ENCODE peak calls at places on chromosome 3, in eight cellular contexts. One of them, this sample, is unnamed. For H3K4me1, the result is how much of the 10 kb centered on the place peaks cover.

GRCh38 chr3:94179059-94179458 is 116.2 kb downstream of the NSUN3 start:
- DNase-seq in Peyer's patch: no peak
- DNase-seq in IMR-90: no peak
- DNase-seq in A549: no peak
- DNase-seq in breast epithelium: no peak
- DNase-seq in esophagus squamous epithelium: no peak
- DNase-seq in tibial nerve: no peak
- DNase-seq in transverse colon: no peak
- DNase-seq in this sample: no peak

GRCh38 chr3:38555149-38555840 is 59.2 kb downstream of the EXOG start:
- DNase-seq in Peyer's patch: no peak
- DNase-seq in IMR-90: no peak
- DNase-seq in A549: no peak
- DNase-seq in breast epithelium: no peak
- DNase-seq in esophagus squamous epithelium: no peak
- DNase-seq in tibial nerve: no peak
- DNase-seq in transverse colon: peak
- DNase-seq in this sample: no peak

GRCh38 chr3:186626254-186626847 is 13.5 kb downstream of the AHSG start:
- DNase-seq in Peyer's patch: no peak
- DNase-seq in IMR-90: no peak
- DNase-seq in A549: no peak
- DNase-seq in breast epithelium: no peak
- DNase-seq in esophagus squamous epithelium: no peak
- DNase-seq in tibial nerve: no peak
- DNase-seq in transverse colon: no peak
- DNase-seq in this sample: no peak

GRCh38 chr3:89841041-89841440 is 733.6 kb downstream of the EPHA3 start:
- DNase-seq in Peyer's patch: no peak
- DNase-seq in IMR-90: peak
- DNase-seq in A549: no peak
- DNase-seq in breast epithelium: no peak
- DNase-seq in esophagus squamous epithelium: no peak
- DNase-seq in tibial nerve: no peak
- DNase-seq in transverse colon: no peak
- DNase-seq in this sample: no peak

GRCh38 chr3:180855956-180856355 is 56.5 kb upstream of the FXR1 start:
- DNase-seq in Peyer's patch: no peak
- DNase-seq in IMR-90: no peak
- DNase-seq in A549: no peak
- DNase-seq in breast epithelium: no peak
- DNase-seq in esophagus squamous epithelium: no peak
- DNase-seq in tibial nerve: no peak
- DNase-seq in transverse colon: no peak
- DNase-seq in this sample: no peak

GRCh38 chr3:21750291-21750690 is 719 bp downstream of the ZNF385D start:
- DNase-seq in Peyer's patch: no peak
- DNase-seq in IMR-90: peak
- DNase-seq in A549: no peak
- DNase-seq in breast epithelium: no peak
- DNase-seq in esophagus squamous epithelium: no peak
- DNase-seq in tibial nerve: no peak
- DNase-seq in transverse colon: no peak
- DNase-seq in this sample: peak

GRCh38 chr3:71652786-71653419 is 69.4 kb upstream of the FOXP1 start:
- DNase-seq in Peyer's patch: no peak
- DNase-seq in IMR-90: peak
- DNase-seq in A549: peak
- DNase-seq in breast epithelium: no peak
- DNase-seq in esophagus squamous epithelium: no peak
- DNase-seq in tibial nerve: no peak
- DNase-seq in transverse colon: peak
- DNase-seq in this sample: peak

GRCh38 chr3:107690522-107691138 is 167.9 kb downstream of the BBX start:
- DNase-seq in Peyer's patch: no peak
- DNase-seq in IMR-90: peak
- DNase-seq in A549: peak
- DNase-seq in breast epithelium: no peak
- DNase-seq in esophagus squamous epithelium: no peak
- DNase-seq in tibial nerve: no peak
- DNase-seq in transverse colon: no peak
- DNase-seq in this sample: no peak

GRCh38 chr3:17424137-17424536 is 318.3 kb downstream of the TBC1D5 start:
- DNase-seq in Peyer's patch: no peak
- DNase-seq in IMR-90: peak
- DNase-seq in A549: no peak
- DNase-seq in breast epithelium: no peak
- DNase-seq in esophagus squamous epithelium: no peak
- DNase-seq in tibial nerve: no peak
- DNase-seq in transverse colon: no peak
- DNase-seq in this sample: no peak

GRCh38 chr3:23941440-23941839 is 3.6 kb upstream of the NR1D2 start:
- DNase-seq in Peyer's patch: no peak
- DNase-seq in IMR-90: no peak
- DNase-seq in A549: no peak
- DNase-seq in breast epithelium: no peak
- DNase-seq in esophagus squamous epithelium: no peak
- DNase-seq in tibial nerve: no peak
- DNase-seq in transverse colon: no peak
- DNase-seq in this sample: no peak

GRCh38 chr3:192170031-192170430 is 557.3 kb downstream of the FGF12 start:
- DNase-seq in Peyer's patch: no peak
- DNase-seq in IMR-90: no peak
- DNase-seq in A549: no peak
- DNase-seq in breast epithelium: no peak
- DNase-seq in esophagus squamous epithelium: no peak
- DNase-seq in tibial nerve: no peak
- DNase-seq in transverse colon: no peak
- DNase-seq in this sample: no peak

GRCh38 chr3:119762876-119763275 is 19.0 kb upstream of the NR1I2 start:
- DNase-seq in Peyer's patch: no peak
- DNase-seq in IMR-90: no peak
- DNase-seq in A549: no peak
- DNase-seq in breast epithelium: no peak
- DNase-seq in esophagus squamous epithelium: no peak
- DNase-seq in tibial nerve: no peak
- DNase-seq in transverse colon: no peak
- DNase-seq in this sample: no peak

GRCh38 chr3:105222568-105223093 is 144.1 kb upstream of the ALCAM start:
- DNase-seq in Peyer's patch: no peak
- DNase-seq in IMR-90: no peak
- DNase-seq in A549: no peak
- DNase-seq in breast epithelium: no peak
- DNase-seq in esophagus squamous epithelium: no peak
- DNase-seq in tibial nerve: no peak
- DNase-seq in transverse colon: no peak
- DNase-seq in this sample: no peak

GRCh38 chr3:102225407-102226132 is 209.2 kb upstream of the ZPLD1 start:
- DNase-seq in Peyer's patch: no peak
- DNase-seq in IMR-90: peak
- DNase-seq in A549: peak
- DNase-seq in breast epithelium: no peak
- DNase-seq in esophagus squamous epithelium: no peak
- DNase-seq in tibial nerve: no peak
- DNase-seq in transverse colon: no peak
- DNase-seq in this sample: no peak

GRCh38 chr3:182438398-182438797 is 354.9 kb upstream of the ATP11B start:
- DNase-seq in Peyer's patch: no peak
- DNase-seq in IMR-90: no peak
- DNase-seq in A549: no peak
- DNase-seq in breast epithelium: no peak
- DNase-seq in esophagus squamous epithelium: no peak
- DNase-seq in tibial nerve: no peak
- DNase-seq in transverse colon: no peak
- DNase-seq in this sample: no peak

GRCh38 chr3:119206611-119207511 is 33.5 kb downstream of the UPK1B start:
- DNase-seq in Peyer's patch: no peak
- DNase-seq in IMR-90: no peak
- DNase-seq in A549: peak
- DNase-seq in breast epithelium: no peak
- DNase-seq in esophagus squamous epithelium: no peak
- DNase-seq in tibial nerve: no peak
- DNase-seq in transverse colon: no peak
- DNase-seq in this sample: no peak

GRCh38 chr3:161915283-161915682 is 418.7 kb downstream of the OTOL1 start:
- DNase-seq in Peyer's patch: no peak
- DNase-seq in IMR-90: no peak
- DNase-seq in A549: no peak
- DNase-seq in breast epithelium: no peak
- DNase-seq in esophagus squamous epithelium: no peak
- DNase-seq in tibial nerve: no peak
- DNase-seq in transverse colon: no peak
- DNase-seq in this sample: peak

GRCh38 chr3:194877311-194878119 is 191.8 kb downstream of the FAM43A start:
- DNase-seq in Peyer's patch: peak
- DNase-seq in IMR-90: no peak
- DNase-seq in A549: no peak
- DNase-seq in breast epithelium: no peak
- DNase-seq in esophagus squamous epithelium: no peak
- DNase-seq in tibial nerve: no peak
- DNase-seq in transverse colon: no peak
- DNase-seq in this sample: peak

GRCh38 chr3:76514836-76515235 is 525.1 kb upstream of the ROBO2 start:
- DNase-seq in Peyer's patch: no peak
- DNase-seq in IMR-90: peak
- DNase-seq in A549: no peak
- DNase-seq in breast epithelium: no peak
- DNase-seq in esophagus squamous epithelium: no peak
- DNase-seq in tibial nerve: no peak
- DNase-seq in transverse colon: no peak
- DNase-seq in this sample: no peak

GRCh38 chr3:152307829-152308474 is 39.2 kb downstream of the MBNL1 start:
- DNase-seq in Peyer's patch: no peak
- DNase-seq in IMR-90: peak
- DNase-seq in A549: peak
- DNase-seq in breast epithelium: no peak
- DNase-seq in esophagus squamous epithelium: no peak
- DNase-seq in tibial nerve: no peak
- DNase-seq in transverse colon: no peak
- DNase-seq in this sample: no peak

GRCh38 chr3:109336272-109336957 is 931 bp downstream of the DPPA4 start:
- DNase-seq in Peyer's patch: no peak
- DNase-seq in IMR-90: peak
- DNase-seq in A549: no peak
- DNase-seq in breast epithelium: no peak
- DNase-seq in esophagus squamous epithelium: no peak
- DNase-seq in tibial nerve: no peak
- DNase-seq in transverse colon: no peak
- DNase-seq in this sample: peak

GRCh38 chr3:11602886-11603285 is 40.8 kb downstream of the VGLL4 start:
- DNase-seq in Peyer's patch: no peak
- DNase-seq in IMR-90: no peak
- DNase-seq in A549: no peak
- DNase-seq in breast epithelium: no peak
- DNase-seq in esophagus squamous epithelium: no peak
- DNase-seq in tibial nerve: no peak
- DNase-seq in transverse colon: no peak
- DNase-seq in this sample: no peak
- H3K4me1 ChIP-seq in Peyer's patch: under half
- H3K4me1 ChIP-seq in IMR-90: under half
- H3K4me1 ChIP-seq in A549: under half
- H3K4me1 ChIP-seq in breast epithelium: under half
- H3K4me1 ChIP-seq in esophagus squamous epithelium: under half
- H3K4me1 ChIP-seq in tibial nerve: half or more
- H3K4me1 ChIP-seq in transverse colon: half or more
- H3K4me1 ChIP-seq in this sample: half or more

GRCh38 chr3:47410801-47411646 is 30.2 kb downstream of the PTPN23 start:
- DNase-seq in Peyer's patch: no peak
- DNase-seq in IMR-90: no peak
- DNase-seq in A549: no peak
- DNase-seq in breast epithelium: no peak
- DNase-seq in esophagus squamous epithelium: no peak
- DNase-seq in tibial nerve: no peak
- DNase-seq in transverse colon: no peak
- DNase-seq in this sample: no peak
- TF ChIP-seq POLR2A in Peyer's patch: no peak
- TF ChIP-seq POLR2A in IMR-90: no peak
- TF ChIP-seq POLR2A in A549: no peak
- TF ChIP-seq POLR2A in breast epithelium: no peak
- TF ChIP-seq POLR2A in esophagus squamous epithelium: no peak
- TF ChIP-seq POLR2A in tibial nerve: no peak
- TF ChIP-seq POLR2A in transverse colon: no peak
- TF ChIP-seq POLR2A in this sample: no peak

GRCh38 chr3:128056258-128056657 is 4.0 kb downstream of the SEC61A1 start:
- DNase-seq in Peyer's patch: no peak
- DNase-seq in IMR-90: no peak
- DNase-seq in A549: no peak
- DNase-seq in breast epithelium: no peak
- DNase-seq in esophagus squamous epithelium: no peak
- DNase-seq in tibial nerve: no peak
- DNase-seq in transverse colon: no peak
- DNase-seq in this sample: no peak
- H3K4me1 ChIP-seq in Peyer's patch: under half
- H3K4me1 ChIP-seq in IMR-90: under half
- H3K4me1 ChIP-seq in A549: under half
- H3K4me1 ChIP-seq in breast epithelium: under half
- H3K4me1 ChIP-seq in esophagus squamous epithelium: under half
- H3K4me1 ChIP-seq in tibial nerve: under half
- H3K4me1 ChIP-seq in transverse colon: under half
- H3K4me1 ChIP-seq in this sample: under half

GRCh38 chr3:47411696-47412452 is 31.1 kb downstream of the PTPN23 start:
- DNase-seq in Peyer's patch: no peak
- DNase-seq in IMR-90: no peak
- DNase-seq in A549: no peak
- DNase-seq in breast epithelium: no peak
- DNase-seq in esophagus squamous epithelium: no peak
- DNase-seq in tibial nerve: no peak
- DNase-seq in transverse colon: no peak
- DNase-seq in this sample: no peak
- TF ChIP-seq POLR2A in Peyer's patch: no peak
- TF ChIP-seq POLR2A in IMR-90: no peak
- TF ChIP-seq POLR2A in A549: no peak
- TF ChIP-seq POLR2A in breast epithelium: no peak
- TF ChIP-seq POLR2A in esophagus squamous epithelium: no peak
- TF ChIP-seq POLR2A in tibial nerve: no peak
- TF ChIP-seq POLR2A in transverse colon: no peak
- TF ChIP-seq POLR2A in this sample: no peak

DNA sequence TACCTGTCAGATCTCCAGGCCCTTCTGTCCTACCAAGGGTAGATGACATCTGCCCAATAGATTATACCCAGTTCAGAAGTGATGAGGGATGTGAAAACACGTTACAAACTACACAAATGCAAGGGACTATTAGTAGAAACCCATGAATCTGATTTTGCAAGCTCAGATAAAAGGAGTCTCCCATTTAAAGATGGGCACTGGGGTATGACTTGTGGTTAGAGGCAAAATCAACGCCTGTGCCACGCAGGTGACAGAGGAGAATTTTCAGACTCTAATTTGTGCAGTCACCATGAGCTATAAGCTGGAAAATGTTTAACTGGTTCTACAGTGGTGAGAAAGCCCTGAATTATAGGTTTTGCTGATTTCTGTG is 184.4 kb upstream of the LPP start:
- DNase-seq in Peyer's patch: no peak
- DNase-seq in IMR-90: no peak
- DNase-seq in A549: no peak
- DNase-seq in breast epithelium: no peak
- DNase-seq in esophagus squamous epithelium: no peak
- DNase-seq in tibial nerve: no peak
- DNase-seq in transverse colon: no peak
- DNase-seq in this sample: no peak
- H3K4me1 ChIP-seq in Peyer's patch: under half
- H3K4me1 ChIP-seq in IMR-90: under half
- H3K4me1 ChIP-seq in A549: under half
- H3K4me1 ChIP-seq in breast epithelium: under half
- H3K4me1 ChIP-seq in esophagus squamous epithelium: under half
- H3K4me1 ChIP-seq in tibial nerve: under half
- H3K4me1 ChIP-seq in transverse colon: under half
- H3K4me1 ChIP-seq in this sample: under half